ENCODE peak calls at places on chromosomes 13 and 19, in five cellular contexts. L is HCT116; A is CD8-positive, alpha-beta T cell; S is IMR-90; V is upper lobe of left lung. E is an unnamed sample.

GRCh38 chr13:58397596-58398387 is 766.2 kb downstream of the PCDH17 start:
- ATAC-seq in V (no peak), L (no peak), S (no peak), A (no peak), E (no peak)

GRCh38 chr13:38767506-38768265 is 80.8 kb downstream of the FREM2 start:
- ATAC-seq in S (no peak), V (no peak), L (no peak), A (no peak), E (no peak)

GRCh38 chr19:37991841-37992248 is 84.8 kb downstream of the SIPA1L3 start:
- ATAC-seq in A (no peak), V (peak; percentile 27), L (peak; percentile 40), S (no peak), E (no peak)

GRCh38 chr13:89136678-89137077 is 1465.5 kb downstream of the SLITRK5 start:
- ATAC-seq in V (no peak), A (no peak), S (no peak), L (no peak), E (no peak)

GRCh38 chr13:44373601-44374347 is at the start of gene SERP2:
- ATAC-seq in V (peak; percentile 46), L (no peak), A (peak; percentile 23), S (peak; percentile 73), E (peak; percentile 60)

GRCh38 chr13:24274452-24274971 is 34.9 kb upstream of the C1QTNF9 start:
- ATAC-seq in L (no peak), A (peak; percentile 30), S (peak; percentile 25), V (no peak), E (no peak)

GRCh38 chr13:104286566-104287290 is 1220.5 kb upstream of the SLC10A2 start:
- ATAC-seq in A (no peak), S (no peak), V (no peak), L (no peak), E (no peak)

GRCh38 chr19:39190768-39191167 is 6.0 kb upstream of the NCCRP1 start:
- ATAC-seq in A (no peak), S (no peak), V (no peak), L (no peak), E (no peak)

GRCh38 chr19:51448745-51449093 is 9.5 kb downstream of the SIGLEC8 start:
- ATAC-seq in V (no peak), S (no peak), A (no peak), L (no peak), E (no peak)

GRCh38 chr19:44732235-44733014 is 16.1 kb upstream of the BCL3 start:
- ATAC-seq in S (no peak), V (no peak), L (no peak), A (no peak), E (no peak)

GRCh38 chr13:110491869-110492268 is 69.7 kb downstream of the RAB20 start:
- ATAC-seq in S (no peak), A (no peak), L (no peak), V (no peak), E (no peak)

DNA sequence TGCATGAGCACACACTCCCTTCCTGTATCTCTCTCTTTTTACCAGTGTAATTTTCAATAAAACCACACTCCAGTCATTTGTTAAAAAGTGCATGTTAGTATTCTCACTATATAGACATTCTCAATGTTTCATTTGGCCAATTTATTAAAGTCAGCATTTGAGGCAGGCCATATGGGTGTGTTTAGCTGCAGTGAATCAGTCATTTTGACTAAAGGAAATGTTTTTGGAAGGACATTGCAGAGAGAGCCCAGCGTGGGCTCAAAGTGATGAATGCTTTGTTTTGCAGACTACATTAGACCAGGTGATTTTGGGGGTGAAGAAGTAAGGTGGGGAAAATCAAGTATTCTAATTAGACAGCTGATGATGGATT is 116.7 kb downstream of the POSTN start:
- ATAC-seq in A (no peak), S (no peak), V (no peak), L (no peak), E (no peak)
- H3K27ac ChIP-seq in A (no peak overlapping the region), S (no peak overlapping the region), V (no peak overlapping the region), L (no peak overlapping the region), E (no peak overlapping the region)

GRCh38 chr19:11164278-11164677 is 8.7 kb upstream of the SPC24 start:
- ATAC-seq in A (no peak), L (no peak), V (no peak), S (no peak), E (no peak)

GRCh38 chr19:11168568-11168967 is 13.0 kb upstream of the SPC24 start:
- ATAC-seq in L (peak; percentile 54), S (peak; percentile 87), A (no peak), V (no peak), E (peak; percentile 8)

GRCh38 chr19:11166281-11167142 is 10.9 kb upstream of the SPC24 start:
- ATAC-seq in A (no peak), S (no peak), L (no peak), V (no peak), E (peak; percentile 31)

GRCh38 chr19:11165486-11166030 is 10.0 kb upstream of the SPC24 start:
- ATAC-seq in V (no peak), S (no peak), A (no peak), L (no peak), E (no peak)

DNA sequence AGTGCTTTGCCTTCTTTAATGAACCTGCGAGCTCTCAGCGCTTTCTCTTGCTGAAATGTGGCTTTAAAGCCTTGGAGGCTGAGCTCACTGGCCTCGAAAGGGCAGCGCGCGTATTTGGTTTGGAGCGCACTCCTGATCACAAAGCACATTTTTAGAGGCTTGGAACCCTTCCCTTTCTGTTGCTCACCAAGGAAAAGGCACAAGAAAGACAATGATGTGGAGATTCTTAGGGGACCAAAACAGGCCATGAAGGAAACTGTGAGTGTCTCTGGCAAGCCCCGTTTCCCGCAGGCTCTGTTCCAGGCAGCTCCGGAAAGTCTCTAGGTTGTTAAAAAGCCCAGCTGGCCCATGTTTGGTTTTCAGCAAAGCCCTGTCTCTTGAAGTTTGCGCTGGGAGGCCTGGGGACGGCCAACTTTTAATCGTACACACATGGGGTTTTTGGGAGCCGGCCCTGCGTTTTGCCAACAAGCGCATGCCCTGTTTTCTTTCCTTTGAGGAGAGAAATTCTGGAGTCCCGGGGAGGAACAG is 9.4 kb upstream of the SPC24 start:
- ATAC-seq in L (no peak), S (no peak), A (no peak), V (peak; percentile 35), E (peak; percentile 82)
- H3K27ac ChIP-seq in L (no peak overlapping the region), S (peak overlapping the region; percentile 64), A (no peak overlapping the region), V (peak overlapping the region; percentile 60), E (peak overlapping the region; percentile 86)

GRCh38 chr19:4216832-4217231 is 12.5 kb upstream of the EBI3 start:
- ATAC-seq in A (no peak), S (no peak), V (no peak), L (no peak), E (no peak)
- H3K27ac ChIP-seq in A (no peak overlapping the region), S (no peak overlapping the region), V (no peak overlapping the region), L (no peak overlapping the region), E (no peak overlapping the region)

GRCh38 chr19:33221641-33222040 is 4.0 kb downstream of the SLC7A10 start:
- ATAC-seq in S (no peak), A (no peak), V (no peak), L (no peak), E (no peak)

GRCh38 chr19:33219261-33219812 is 6.3 kb downstream of the SLC7A10 start:
- ATAC-seq in V (no peak), A (no peak), S (no peak), L (peak; percentile 64), E (no peak)

GRCh38 chr19:33217881-33218280 is 7.8 kb downstream of the SLC7A10 start:
- ATAC-seq in V (no peak), A (no peak), L (no peak), S (no peak), E (no peak)

GRCh38 chr19:33220735-33221134 is 4.9 kb downstream of the SLC7A10 start:
- ATAC-seq in V (no peak), S (no peak), A (no peak), L (no peak), E (no peak)

GRCh38 chr19:33220115-33220514 is 5.5 kb downstream of the SLC7A10 start:
- ATAC-seq in A (no peak), V (no peak), S (no peak), L (no peak), E (no peak)
- H3K27ac ChIP-seq in A (no peak overlapping the region), V (no peak overlapping the region), S (no peak overlapping the region), L (no peak overlapping the region), E (no peak overlapping the region)

DNA sequence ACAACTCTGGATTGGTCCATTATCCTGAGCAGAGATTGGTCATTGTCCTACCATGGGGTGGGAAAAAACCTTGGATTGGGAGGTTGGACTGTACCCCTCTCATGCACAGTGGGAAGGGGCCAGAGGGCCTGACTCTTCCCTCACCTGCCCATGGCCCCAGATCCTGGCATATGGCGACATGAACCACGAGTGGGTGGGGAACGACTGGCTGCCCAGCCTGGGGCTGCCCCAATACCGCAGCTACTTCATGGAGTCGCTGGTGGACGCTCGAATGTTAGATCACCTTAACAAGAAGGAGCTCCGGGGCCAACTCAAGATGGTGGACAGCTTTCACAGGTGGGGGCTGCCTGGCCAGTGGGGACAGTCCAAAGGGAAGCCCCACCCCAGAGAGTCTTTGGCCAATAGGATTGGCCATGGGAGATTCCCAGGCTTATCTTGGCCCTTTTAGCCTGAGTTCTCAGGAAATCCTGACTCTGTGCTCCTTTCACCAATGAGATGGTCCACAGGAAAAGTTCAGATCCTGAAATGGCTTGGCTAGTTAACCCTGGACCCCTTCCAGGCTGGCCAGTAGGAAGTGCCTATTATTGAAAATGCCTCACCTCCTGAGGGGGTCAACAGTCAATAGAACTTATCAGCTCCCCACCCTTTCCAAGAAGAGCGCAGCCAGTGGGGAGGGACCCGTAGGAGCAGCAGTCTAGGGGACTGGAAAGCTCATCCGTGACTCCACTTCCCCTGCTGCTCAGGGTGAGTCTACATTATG is 7.1 kb downstream of the HRC start:
- ATAC-seq in A (no peak), V (no peak), L (no peak), S (no peak), E (no peak)
- H3K27ac ChIP-seq in A (no peak overlapping the region), V (peak overlapping the region; percentile 88), L (peak overlapping the region; percentile 94), S (no peak overlapping the region), E (peak overlapping the region; percentile 88)

GRCh38 chr19:10695401-10696398 is 5.5 kb upstream of the QTRT1 start:
- ATAC-seq in V (peak; percentile 98), L (peak; percentile 96), A (peak; percentile 97), S (peak; percentile 99), E (peak; percentile 98)
- H3K27ac ChIP-seq in V (no peak overlapping the region), L (peak overlapping the region; percentile 22), A (no peak overlapping the region), S (no peak overlapping the region), E (no peak overlapping the region)

GRCh38 chr19:56142897-56143434 is 1.9 kb downstream of the ZNF444 start:
- ATAC-seq in S (no peak), A (no peak), L (no peak), V (no peak), E (no peak)
- H3K27ac ChIP-seq in S (no peak overlapping the region), A (no peak overlapping the region), L (no peak overlapping the region), V (peak overlapping the region; percentile 88), E (no peak overlapping the region)

DNA sequence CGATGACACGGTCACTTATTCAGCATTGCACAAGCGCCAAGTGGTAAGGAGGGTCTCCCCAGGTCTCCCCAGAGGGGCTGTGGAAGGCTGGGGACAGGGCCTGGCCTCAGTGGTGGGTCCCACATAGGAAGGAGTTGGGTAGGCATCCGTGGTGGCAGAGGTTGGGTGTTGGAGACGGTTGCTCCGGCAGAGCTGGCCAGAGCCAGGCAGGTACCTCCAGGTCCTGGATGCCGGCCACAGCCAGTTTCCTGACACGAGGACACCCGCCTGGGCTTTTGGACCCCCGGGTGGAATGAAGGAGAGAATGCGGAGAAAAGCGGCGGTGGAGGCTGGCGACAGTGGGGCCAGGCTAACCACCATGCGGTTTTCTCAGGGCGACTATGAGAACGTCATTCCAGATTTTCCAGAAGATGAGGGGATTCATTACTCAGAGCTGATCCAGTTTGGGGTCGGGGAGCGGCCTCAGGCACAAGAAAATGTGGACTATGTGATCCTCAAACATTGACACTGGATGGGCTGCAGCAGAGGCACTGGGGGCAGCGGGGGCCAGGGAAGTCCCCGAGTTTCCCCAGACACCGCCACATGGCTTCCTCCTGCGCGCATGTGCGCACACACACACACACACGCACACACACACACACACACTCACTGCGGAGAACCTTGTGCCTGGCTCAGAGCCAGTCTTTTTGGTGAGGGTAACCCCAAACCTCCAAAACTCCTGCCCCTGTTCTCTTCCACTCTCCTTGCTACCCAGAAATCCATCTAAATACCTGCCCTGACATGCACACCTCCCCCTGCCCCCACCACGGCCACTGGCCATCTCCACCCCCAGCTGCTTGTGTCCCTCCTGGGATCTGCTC is 1.3 kb upstream of the FFAR1 start:
- ATAC-seq in S (no peak), A (peak; percentile 71), L (no peak), V (no peak), E (no peak)
- H3K27ac ChIP-seq in S (no peak overlapping the region), A (no peak overlapping the region), L (no peak overlapping the region), V (peak overlapping the region; percentile 55), E (no peak overlapping the region)

E was measured in gastroesophageal sphincter.